ENCODE peak calls at places on chromosomes 16 and 17, in ten cellular contexts. G, T, B, U, D, F, Y, L, O and K are unnamed samples.

GRCh38 chr17:14471052-14471451 is 170.2 kb downstream of the HS3ST3B1 start:
- DNase-seq in F (no peak), O (peak), D (peak), G (no peak), L (no peak), T (peak), B (no peak), Y (no peak), U (peak), K (peak)

GRCh38 chr17:2777242-2777867 is 18.9 kb upstream of the RAP1GAP2 start:
- DNase-seq in B (no peak), D (no peak), F (no peak), L (no peak), Y (no peak), G (no peak), O (no peak), U (no peak), T (no peak), K (no peak)

GRCh38 chr16:49603956-49604355 is 230.4 kb downstream of the C16orf78 start:
- DNase-seq in L (no peak), Y (no peak), B (no peak), G (no peak), F (no peak), O (no peak), T (no peak), U (no peak), D (no peak), K (no peak)

GRCh38 chr16:66295761-66296546 is 70.5 kb upstream of the CDH5 start:
- DNase-seq in Y (no peak), B (no peak), F (no peak), U (no peak), L (no peak), O (no peak), G (no peak), T (no peak), D (no peak), K (no peak)

GRCh38 chr16:15961060-15961511 is 11.7 kb downstream of the ABCC1 start:
- DNase-seq in B (peak), F (no peak), G (no peak), D (no peak), O (peak), Y (no peak), T (no peak), L (no peak), U (peak), K (no peak)

GRCh38 chr17:77189148-77189547 is 48.4 kb downstream of the SEC14L1 start:
- DNase-seq in T (no peak), L (no peak), Y (no peak), O (no peak), D (no peak), U (no peak), F (no peak), G (no peak), B (peak), K (no peak)

GRCh38 chr17:73311781-73312641 is at the start of gene CDC42EP4:
- DNase-seq in D (no peak), O (peak), U (peak), Y (peak), T (peak), G (peak), L (peak), F (peak), B (peak), K (peak)

GRCh38 chr16:17777461-17777863 is 306.7 kb upstream of the XYLT1 start:
- DNase-seq in T (no peak), G (no peak), D (no peak), U (peak), F (no peak), O (peak), Y (no peak), B (no peak), L (no peak), K (peak)

GRCh38 chr17:72065556-72065955 is 55.3 kb upstream of the SOX9 start:
- DNase-seq in G (no peak), F (no peak), D (no peak), L (no peak), Y (no peak), U (no peak), O (no peak), B (no peak), T (no peak), K (no peak)

GRCh38 chr17:59178266-59178665 is 22.7 kb downstream of the PRR11 start:
- DNase-seq in T (no peak), O (no peak), U (no peak), G (no peak), L (no peak), B (no peak), Y (no peak), D (no peak), F (no peak), K (no peak)

GRCh38 chr17:4939554-4939803 is 367 bp downstream of the SLC25A11 start:
- DNase-seq in L (peak), U (no peak), T (no peak), G (no peak), F (no peak), O (peak), B (no peak), Y (peak), D (no peak), K (no peak)

GRCh38 chr17:78289004-78289403 is 57.6 kb downstream of the TMEM235 start:
- DNase-seq in U (no peak), D (no peak), G (no peak), Y (no peak), O (no peak), L (no peak), B (no peak), F (no peak), T (no peak), K (no peak)

GRCh38 chr16:83717814-83718213 is 90.0 kb upstream of the HSBP1 start:
- DNase-seq in O (peak), D (no peak), Y (no peak), G (no peak), T (no peak), B (no peak), L (no peak), F (no peak), U (peak), K (peak)

GRCh38 chr17:283911-284675 is 68.5 kb downstream of the RPH3AL start:
- DNase-seq in Y (no peak), B (no peak), U (no peak), T (no peak), F (no peak), O (no peak), D (no peak), L (peak), G (no peak), K (no peak)

GRCh38 chr17:1422907-1423306 is 22.9 kb upstream of the YWHAE start:
- DNase-seq in D (peak), U (peak), L (no peak), F (no peak), B (no peak), O (peak), Y (no peak), G (no peak), T (peak), K (peak)

GRCh38 chr16:50021509-50021908 is 3.5 kb upstream of the CNEP1R1 start:
- DNase-seq in U (no peak), Y (no peak), B (peak), D (no peak), L (no peak), F (no peak), T (peak), G (no peak), O (peak), K (no peak)

DNA sequence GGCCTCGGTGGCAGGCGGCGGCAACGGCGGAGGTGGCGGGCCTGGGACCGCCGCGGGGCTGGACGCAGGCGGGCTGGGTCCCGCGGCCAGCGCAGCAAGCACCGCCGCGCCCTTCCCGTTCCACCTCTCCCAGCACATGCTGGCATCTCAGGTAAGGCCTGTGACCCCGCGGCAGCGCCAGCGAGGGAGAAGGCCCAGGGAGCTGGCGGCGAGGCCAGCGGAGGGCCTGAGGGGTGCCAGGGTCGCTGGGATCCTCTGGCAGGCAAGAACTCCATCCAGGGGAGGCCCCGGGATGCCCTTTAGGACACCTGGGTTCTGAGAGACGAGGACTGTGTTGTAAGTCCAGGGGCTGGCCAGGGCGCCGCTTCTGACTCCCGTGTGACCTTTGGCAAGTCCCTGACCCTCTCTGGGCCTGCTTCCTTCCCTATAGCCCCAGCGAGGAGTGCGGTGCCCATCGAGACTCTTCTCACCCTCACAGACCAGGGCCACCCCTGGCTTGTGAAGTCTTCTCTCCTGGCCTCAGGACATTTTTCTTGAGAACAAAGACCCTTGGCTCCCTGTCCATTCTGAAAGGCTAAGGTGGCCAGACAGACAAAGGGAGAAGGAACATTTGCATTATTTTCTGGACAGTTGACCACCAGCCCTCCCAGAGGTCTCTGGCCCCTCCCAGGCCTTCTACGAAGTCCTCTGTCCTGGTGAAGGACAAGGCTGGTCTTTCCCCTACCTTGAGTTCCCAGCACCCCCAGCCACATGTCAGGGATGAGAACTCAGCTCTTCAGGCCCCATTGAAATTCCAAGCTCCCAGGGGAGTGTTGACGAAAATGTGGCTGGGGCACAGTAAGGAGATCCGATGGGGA is 6.3 kb downstream of the TBX2 start:
- DNase-seq in U (no peak), Y (peak), O (no peak), D (no peak), B (no peak), G (no peak), L (peak), T (no peak), F (no peak), K (no peak)
- H3K4me3 ChIP-seq in U (no peak), Y (peak), O (no peak), D (no peak), B (no peak), G (peak), L (no peak), T (no peak), F (no peak), K (no peak)

DNA sequence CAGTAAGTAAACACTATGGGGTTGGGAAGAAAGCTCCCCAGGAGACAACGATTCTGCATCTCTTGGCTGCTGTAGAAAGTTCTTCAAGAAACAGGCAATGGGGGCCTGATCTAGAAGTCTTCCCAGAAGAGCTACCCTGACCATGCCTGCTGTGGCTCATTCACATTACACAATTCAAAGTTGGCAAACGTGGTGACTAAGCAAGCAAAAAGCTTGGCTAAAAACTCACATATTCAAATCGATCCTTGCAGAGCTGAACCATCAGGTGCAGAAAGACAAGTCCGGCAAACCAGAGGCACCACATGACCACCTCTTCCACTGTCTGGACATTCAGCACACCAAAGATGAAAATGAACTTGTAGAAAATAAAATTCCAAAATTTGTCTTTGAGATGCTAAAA is 16.1 kb downstream of the AMFR start:
- DNase-seq in T (peak), L (no peak), G (no peak), F (peak), D (no peak), O (peak), B (no peak), Y (no peak), U (peak), K (peak)
- H3K4me3 ChIP-seq in T (peak), L (no peak), G (no peak), F (no peak), D (no peak), O (no peak), B (no peak), Y (no peak), U (no peak), K (no peak)

GRCh38 chr17:67244621-67245072 is 349 bp downstream of the HELZ start:
- DNase-seq in G (no peak), F (peak), O (no peak), B (no peak), L (peak), D (no peak), U (no peak), Y (peak), T (no peak), K (no peak)
- H3K4me3 ChIP-seq in G (peak), F (peak), O (peak), B (peak), L (peak), D (peak), U (peak), Y (peak), T (peak), K (peak)

DNA sequence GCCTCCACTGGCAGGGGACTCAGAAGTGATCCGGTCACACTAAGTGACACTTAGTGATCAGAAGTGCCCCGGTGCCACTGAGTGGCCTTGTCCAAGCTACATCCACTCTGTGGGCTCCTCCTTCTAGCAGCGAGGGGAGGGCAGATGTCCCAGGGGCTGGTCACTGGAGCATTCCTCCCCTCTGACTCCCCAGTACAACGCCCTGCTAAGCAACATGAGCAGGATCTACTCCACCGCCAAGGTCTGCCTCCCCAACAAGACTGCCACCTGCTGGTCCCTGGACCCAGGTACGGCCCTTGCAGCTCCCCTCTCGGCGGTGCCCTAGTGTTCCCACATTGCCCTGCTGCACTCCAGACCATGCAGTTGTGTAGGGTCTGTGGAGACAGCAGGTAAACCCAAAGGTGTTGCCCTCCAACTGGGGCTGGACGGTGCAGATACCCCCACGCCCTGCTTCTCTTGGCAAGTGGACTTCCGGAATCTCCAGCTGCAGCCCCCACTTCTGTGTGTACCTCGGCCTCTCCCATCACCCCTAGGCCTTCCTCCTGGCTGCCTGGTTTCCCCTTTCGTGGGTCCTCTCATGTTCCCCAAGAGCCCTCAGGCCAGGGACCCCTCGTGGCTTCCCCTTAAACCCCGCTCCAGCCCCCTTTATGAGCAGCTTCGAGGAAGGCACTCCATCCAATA is 2.1 kb downstream of the ACE start:
- DNase-seq in T (peak), F (peak), U (peak), Y (peak), D (peak), B (peak), G (peak), O (peak), L (peak), K (peak)
- H3K4me3 ChIP-seq in T (no peak), F (no peak), U (no peak), Y (peak), D (peak), B (no peak), G (no peak), O (no peak), L (no peak), K (no peak)

DNA sequence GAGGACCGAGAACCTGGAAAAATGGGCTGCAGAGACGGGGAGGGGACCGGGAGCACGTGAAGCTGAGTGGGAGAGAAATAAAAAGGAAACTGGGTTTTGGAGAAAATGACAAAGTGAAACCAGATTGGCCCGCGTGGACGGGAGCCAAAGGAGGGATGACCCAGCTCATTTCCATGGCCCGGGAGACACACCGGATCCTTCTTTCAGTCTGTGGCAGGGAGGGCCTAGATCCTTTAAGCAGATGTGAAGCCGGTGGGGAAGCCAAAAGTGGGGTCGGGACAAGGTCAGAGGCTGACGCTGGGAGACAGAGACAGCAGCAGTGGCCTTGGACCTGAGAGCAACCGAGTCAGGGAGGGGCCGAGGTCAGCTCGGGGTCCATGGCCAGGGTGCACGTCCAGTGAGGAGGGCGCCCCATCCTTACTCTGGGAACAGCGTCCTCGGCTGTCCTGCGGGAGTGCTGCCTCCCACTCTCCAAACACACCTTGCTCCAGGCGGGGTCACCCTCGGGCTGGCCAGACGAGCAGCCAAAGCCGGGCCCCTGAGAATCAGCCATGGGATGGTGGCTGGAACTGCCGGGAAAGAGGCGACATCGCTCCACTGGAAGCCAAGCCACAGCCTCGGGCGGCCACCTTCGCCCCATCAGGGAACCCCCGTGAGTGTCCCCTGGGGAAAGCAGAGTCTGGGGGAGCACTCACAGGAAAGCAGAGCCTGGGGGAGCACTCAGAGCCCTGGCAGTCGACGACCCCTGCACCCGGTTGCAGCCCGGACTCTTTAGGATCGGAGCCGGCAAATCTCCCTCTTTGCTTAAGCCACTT is 17.3 kb downstream of the CA5A start:
- DNase-seq in L (peak), D (no peak), U (peak), T (no peak), Y (peak), F (no peak), B (no peak), G (peak), O (no peak), K (no peak)
- H3K4me3 ChIP-seq in L (no peak), D (no peak), U (no peak), T (no peak), Y (peak), F (no peak), B (no peak), G (no peak), O (no peak), K (peak)

GRCh38 chr17:81712468-81713003 is 452 bp downstream of the SLC25A10 start:
- DNase-seq in F (peak), B (no peak), O (peak), U (no peak), Y (no peak), T (peak), G (peak), L (no peak), D (no peak), K (no peak)
- H3K4me3 ChIP-seq in F (peak), B (peak), O (peak), U (peak), Y (peak), T (peak), G (no peak), L (peak), D (peak), K (peak)

DNA sequence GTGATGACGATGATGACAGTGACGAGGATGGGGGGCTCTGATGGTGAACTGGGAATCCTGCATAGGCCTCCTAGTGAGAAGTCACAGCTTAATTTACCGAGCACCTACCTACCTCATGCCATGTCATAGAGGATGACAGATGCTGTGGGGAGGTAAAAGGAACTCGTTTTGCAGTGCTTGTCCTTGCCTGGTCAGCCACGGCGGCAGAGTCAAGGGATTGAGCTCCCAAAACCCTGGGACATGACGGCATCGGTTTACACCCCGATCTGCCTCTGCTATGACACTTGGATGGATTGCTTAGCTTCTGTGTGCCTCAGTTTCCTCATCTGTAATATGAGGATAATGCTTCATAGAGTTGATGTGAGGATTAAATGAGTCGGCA is 103.2 kb downstream of the NTN1 start:
- DNase-seq in O (no peak), Y (no peak), B (no peak), F (no peak), T (no peak), U (no peak), D (no peak), L (no peak), G (no peak), K (no peak)
- H3K4me3 ChIP-seq in O (no peak), Y (no peak), B (no peak), F (no peak), T (no peak), U (no peak), D (no peak), L (no peak), G (no peak), K (no peak)

GRCh38 chr17:44170135-44170498 is 387 bp upstream of the ASB16 start:
- DNase-seq in Y (no peak), G (no peak), O (no peak), D (no peak), U (no peak), T (no peak), L (no peak), B (no peak), F (no peak), K (no peak)
- H3K4me3 ChIP-seq in Y (peak), G (no peak), O (no peak), D (no peak), U (no peak), T (no peak), L (no peak), B (no peak), F (no peak), K (no peak)

GRCh38 chr16:11034481-11034931 is 90.1 kb downstream of the CLEC16A start:
- DNase-seq in Y (peak), U (no peak), D (no peak), F (no peak), L (no peak), O (no peak), B (no peak), G (no peak), T (no peak), K (no peak)

GRCh38 chr16:11030990-11031510 is 86.7 kb downstream of the CLEC16A start:
- DNase-seq in U (no peak), B (no peak), F (no peak), L (no peak), O (no peak), D (no peak), G (peak), T (no peak), Y (peak), K (no peak)

GRCh38 chr16:11032922-11033291 is 88.5 kb downstream of the CLEC16A start:
- DNase-seq in T (no peak), G (no peak), L (no peak), D (no peak), F (no peak), O (peak), Y (peak), U (peak), B (no peak), K (peak)

GRCh38 chr16:11034005-11034404 is 89.6 kb downstream of the CLEC16A start:
- DNase-seq in T (no peak), B (no peak), U (peak), L (no peak), O (peak), F (peak), D (no peak), Y (no peak), G (no peak), K (peak)

GRCh38 chr16:11032000-11032921 is 87.9 kb downstream of the CLEC16A start:
- DNase-seq in T (no peak), L (no peak), G (no peak), Y (no peak), B (no peak), O (no peak), D (no peak), F (no peak), U (peak), K (no peak)
- H3K4me3 ChIP-seq in T (no peak), L (no peak), G (no peak), Y (no peak), B (no peak), O (no peak), D (no peak), F (no peak), U (no peak), K (no peak)